ENCODE peak calls at places on chromosome 11, in four cellular contexts. X, Z, G and M are unnamed samples.

GRCh38 chr11:94731921-94732601 is 36.1 kb upstream of the AMOTL1 start:
- DNase-seq in X (peak; percentile 75), Z (no peak), G (peak; percentile 76), M (peak; percentile 57)

GRCh38 chr11:17575431-17576425 is 28.7 kb downstream of the OTOG start:
- DNase-seq in X (no peak), Z (no peak), G (no peak), M (no peak)

GRCh38 chr11:113163291-113164030 is 150.9 kb upstream of the TTC12 start:
- DNase-seq in X (no peak), Z (no peak), G (peak; percentile 67), M (no peak)

GRCh38 chr11:10309163-10310093 is 4.6 kb downstream of the ADM start:
- DNase-seq in X (peak; percentile 64), Z (no peak), G (peak; percentile 91), M (no peak)

GRCh38 chr11:127345819-127346459 is 345.4 kb upstream of the KIRREL3 start:
- DNase-seq in X (no peak), Z (no peak), G (peak; percentile 28), M (peak; percentile 5)

GRCh38 chr11:134531331-134532135 is 119.5 kb upstream of the B3GAT1 start:
- DNase-seq in X (no peak), Z (no peak), G (no peak), M (peak; percentile 5)

GRCh38 chr11:10443152-10443551 is 11.9 kb upstream of the AMPD3 start:
- DNase-seq in X (no peak), Z (no peak), G (no peak), M (no peak)

GRCh38 chr11:2874963-2875362 is 10.6 kb downstream of the CDKN1C start:
- DNase-seq in X (no peak), Z (no peak), G (no peak), M (no peak)

GRCh38 chr11:47330002-47330911 is 22.2 kb downstream of the MYBPC3 start:
- DNase-seq in X (no peak), Z (no peak), G (peak; percentile 12), M (no peak)

GRCh38 chr11:112834277-112834755 is 126.9 kb upstream of the NCAM1 start:
- DNase-seq in X (no peak), Z (no peak), G (no peak), M (no peak)

GRCh38 chr11:117851852-117852251 is 24.6 kb downstream of the FXYD6 start:
- DNase-seq in X (no peak), Z (no peak), G (peak; percentile 50), M (no peak)

GRCh38 chr11:66291303-66291705 is 390 bp upstream of the TMEM151A start:
- DNase-seq in X (no peak), Z (no peak), G (no peak), M (no peak)

GRCh38 chr11:128297111-128297651 is 290.2 kb downstream of the ETS1 start:
- DNase-seq in X (no peak), Z (no peak), G (no peak), M (peak; percentile 67)

GRCh38 chr11:121583825-121584224 is 131.1 kb upstream of the SORL1-AS1 start:
- DNase-seq in X (no peak), Z (no peak), G (no peak), M (no peak)

GRCh38 chr11:103222801-103223200 is 113.6 kb downstream of the DYNC2H1 start:
- DNase-seq in X (no peak), Z (no peak), G (peak; percentile 33), M (no peak)

GRCh38 chr11:12112150-12112520 is 1.7 kb downstream of the MICAL2 start:
- DNase-seq in X (no peak), Z (no peak), G (no peak), M (no peak)
- H3K4me3 ChIP-seq in X (peak overlapping the region; percentile 78), Z (peak overlapping the region; percentile 95), G (peak overlapping the region; percentile 86), M (no peak overlapping the region)

DNA sequence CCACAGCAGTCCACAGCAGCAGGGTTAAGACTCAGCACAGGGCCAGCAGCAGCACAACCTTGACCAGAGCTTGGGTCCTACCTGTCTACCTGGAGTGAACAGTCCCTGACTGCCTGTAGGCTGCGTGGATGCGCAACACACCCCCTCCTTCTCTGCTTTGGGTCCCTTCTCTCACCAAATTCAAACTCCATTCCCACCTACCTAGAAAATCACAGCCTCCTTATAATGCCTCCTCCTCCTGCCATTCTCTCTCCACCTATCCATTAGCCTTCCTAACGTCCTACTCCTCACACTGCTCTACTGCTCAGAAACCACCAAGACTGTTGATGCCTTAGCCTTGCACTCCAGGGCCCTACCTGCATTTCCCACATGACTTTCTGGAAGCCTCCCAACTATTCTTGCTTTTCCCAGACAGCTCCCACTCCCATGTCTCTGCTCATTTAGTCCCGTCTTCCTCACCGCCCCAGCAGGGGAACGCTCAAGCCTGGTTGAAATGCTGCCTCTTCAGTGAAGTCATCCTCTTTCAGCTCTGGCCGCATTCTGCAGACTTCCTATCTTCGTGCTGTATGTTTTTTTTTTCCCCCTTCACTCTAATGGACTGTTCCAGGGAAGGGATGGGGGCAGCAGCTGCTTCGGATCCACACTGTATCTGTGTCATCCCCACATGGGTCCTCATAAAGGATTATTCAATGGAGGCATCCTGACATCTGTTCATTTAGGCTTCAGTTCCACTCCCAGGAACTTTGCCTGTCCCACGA is 3.3 kb downstream of the IL18BP start:
- DNase-seq in X (no peak), Z (no peak), G (no peak), M (no peak)
- H3K27ac ChIP-seq in X (no peak overlapping the region), Z (no peak overlapping the region), G (peak overlapping the region; percentile 75), M (no peak overlapping the region)

GRCh38 chr11:14886509-14886908 is 5.5 kb downstream of the CYP2R1 start:
- DNase-seq in X (no peak), Z (no peak), G (no peak), M (no peak)

GRCh38 chr11:14891143-14892035 is 642 bp downstream of the CYP2R1 start:
- DNase-seq in X (peak; percentile 81), Z (peak; percentile 40), G (peak; percentile 93), M (peak; percentile 88)

GRCh38 chr11:14892577-14892976 is 546 bp upstream of the CYP2R1 start:
- DNase-seq in X (no peak), Z (no peak), G (no peak), M (no peak)

GRCh38 chr11:14894657-14895598 is 2.9 kb upstream of the CYP2R1 start:
- DNase-seq in X (no peak), Z (no peak), G (peak; percentile 94), M (no peak)

DNA sequence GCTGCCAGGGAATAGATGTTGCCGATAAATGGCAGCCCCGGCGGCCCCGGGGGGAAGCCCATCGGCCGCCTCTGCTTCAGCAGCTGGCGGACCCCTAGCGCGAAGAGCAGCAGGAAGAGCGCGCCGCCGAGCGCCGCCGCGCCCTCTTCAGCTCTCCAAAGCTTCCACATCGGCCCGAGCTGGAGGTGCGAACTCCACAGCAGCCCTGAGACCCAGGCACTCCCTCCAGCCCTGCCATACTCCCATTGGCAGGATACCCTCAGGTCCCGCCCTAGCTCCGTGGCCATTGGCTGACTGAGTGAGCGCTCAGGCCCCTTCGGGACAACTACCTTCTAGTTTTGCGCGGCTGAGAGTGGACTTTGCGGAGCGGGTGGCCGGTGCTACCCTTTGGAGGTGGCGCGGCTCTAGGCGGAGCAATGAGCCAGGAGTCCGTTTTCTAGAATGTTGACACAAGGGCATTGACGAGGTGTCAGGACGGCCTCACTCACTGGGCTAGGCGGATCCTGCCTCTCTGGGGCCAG is at the start of gene CYP2R1:
- DNase-seq in X (peak; percentile 93), Z (peak; percentile 87), G (peak; percentile 99), M (peak; percentile 95)
- H3K9me3 ChIP-seq in X (no peaks in the 10 kb centered on the region), Z (no peaks in the 10 kb centered on the region), G (no peaks in the 10 kb centered on the region), M (no peaks in the 10 kb centered on the region)

DNA sequence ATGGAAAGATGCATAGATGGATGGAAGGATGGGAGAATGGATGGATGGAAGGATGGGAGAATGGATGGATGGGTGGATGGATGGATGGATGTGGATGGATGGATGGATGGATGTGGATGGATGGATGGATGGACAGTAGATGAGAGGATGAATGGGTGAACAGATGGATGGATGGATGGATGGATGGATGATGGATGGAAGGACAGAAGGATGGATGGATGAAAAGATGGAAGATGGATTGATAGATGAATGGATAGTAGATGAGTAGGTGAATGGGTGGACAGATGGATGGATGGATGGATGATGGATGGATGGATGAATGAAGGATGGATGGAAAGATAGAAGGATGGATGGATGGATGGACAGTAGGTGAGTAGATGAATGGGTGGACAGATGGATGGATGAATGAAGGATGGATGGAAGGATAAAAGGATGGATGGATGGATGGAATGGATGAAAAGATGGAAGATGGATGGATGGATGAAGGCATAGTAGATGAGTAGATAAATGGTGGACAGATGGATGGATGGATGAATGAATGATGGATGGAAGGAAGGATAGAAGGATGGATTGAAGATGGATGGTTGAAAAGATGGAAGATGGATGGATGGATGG is 15.5 kb downstream of the FGF3 start:
- DNase-seq in X (no peak), Z (no peak), G (no peak), M (no peak)
- H3K4me3 ChIP-seq in X (no peak overlapping the region), Z (no peak overlapping the region), G (no peak overlapping the region), M (no peak overlapping the region)

DNA sequence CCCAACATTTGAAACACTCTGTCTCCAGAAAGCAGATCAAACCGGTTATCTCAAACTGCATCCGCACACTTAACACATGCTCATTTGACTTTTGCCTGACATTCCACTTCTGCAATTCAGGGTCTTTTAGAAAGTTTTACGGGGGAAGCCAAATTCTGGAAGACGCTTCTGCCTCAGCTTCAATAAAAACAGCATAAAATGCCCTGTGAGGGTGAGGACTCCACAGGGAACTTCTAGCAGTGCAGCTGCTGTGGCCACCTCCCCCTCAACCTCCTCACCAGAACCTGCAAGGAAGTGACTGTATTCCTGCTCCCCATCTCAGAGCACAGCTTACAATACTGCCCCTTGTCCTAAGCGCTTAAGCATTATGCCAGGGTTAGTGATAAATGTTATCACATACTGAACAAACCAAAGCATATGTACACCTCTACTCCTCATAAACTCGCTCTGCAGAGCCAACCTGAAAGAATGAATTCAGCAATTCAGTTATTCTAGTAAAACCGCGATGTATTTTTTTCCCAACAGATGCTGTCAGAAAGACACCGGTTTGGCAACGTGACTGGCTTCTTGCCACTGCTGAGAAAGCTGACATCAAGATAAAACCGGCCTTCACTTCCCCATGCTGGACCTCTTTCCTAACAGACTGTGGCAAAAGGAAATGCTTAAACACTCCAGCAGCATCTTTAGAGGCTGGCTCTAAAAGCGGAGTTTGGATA is 52.2 kb downstream of the PRDM10 start:
- DNase-seq in X (no peak), Z (no peak), G (peak; percentile 94), M (no peak)
- H3K27ac ChIP-seq in X (no peak overlapping the region), Z (no peak overlapping the region), G (no peak overlapping the region), M (no peak overlapping the region)

DNA sequence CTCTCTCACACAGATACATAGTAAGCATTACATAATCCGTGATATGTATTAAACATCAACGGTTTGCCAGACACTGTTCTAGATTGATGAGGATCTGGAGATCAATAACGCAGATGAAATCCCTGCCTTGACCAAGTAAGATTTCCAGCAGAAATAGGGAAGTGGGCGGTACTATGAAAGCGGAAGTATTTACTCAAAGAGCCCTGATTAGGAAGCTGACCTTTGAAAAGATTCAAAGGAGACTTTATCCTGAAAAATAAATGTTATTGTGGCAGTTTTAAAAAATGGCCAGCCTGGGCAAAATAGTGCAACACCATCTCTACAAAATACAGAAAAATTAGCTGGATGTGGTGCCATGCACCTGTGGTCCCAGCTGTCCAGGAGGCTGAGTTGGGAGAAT is 26.8 kb downstream of the GAB2 start:
- DNase-seq in X (no peak), Z (no peak), G (no peak), M (no peak)
- H3K9me3 ChIP-seq in X (no peaks in the 10 kb centered on the region), Z (no peaks in the 10 kb centered on the region), G (no peaks in the 10 kb centered on the region), M (no peaks in the 10 kb centered on the region)

GRCh38 chr11:86374586-86374985 is at the start of gene CCDC81:
- DNase-seq in X (no peak), Z (no peak), G (peak; percentile 55), M (no peak)
- H3K4me3 ChIP-seq in X (no peak within 1 kb of the TSS), Z (peak within 1 kb of the TSS; percentile 67), G (no peak within 1 kb of the TSS), M (no peak within 1 kb of the TSS)